ENCODE peak calls at places on chromosomes 11 and 22, in eight cellular contexts. One of them, this sample, is unnamed. For H3K27me3, the result is how much of the 10 kb centered on the place peaks cover.

GRCh38 chr22:29820941-29821789 is 16.9 kb downstream of the ASCC2 start:
- DNase-seq in keratinocyte: peak
- DNase-seq in right lobe of liver: peak
- DNase-seq in brain microvascular endothelial cell: peak
- DNase-seq in left ventricle myocardium inferior: peak
- DNase-seq in DND-41: no peak
- DNase-seq in thoracic aorta: peak
- DNase-seq in CD4-positive, alpha-beta memory T cell: no peak
- DNase-seq in this sample: no peak

GRCh38 chr11:46594383-46594718 is 528 bp upstream of the AMBRA1 start:
- DNase-seq in right lobe of liver: no peak
- DNase-seq in brain microvascular endothelial cell: no peak
- DNase-seq in CD4-positive, alpha-beta memory T cell: no peak
- DNase-seq in DND-41: no peak
- DNase-seq in thoracic aorta: no peak
- DNase-seq in left ventricle myocardium inferior: no peak
- DNase-seq in keratinocyte: no peak
- DNase-seq in this sample: no peak

GRCh38 chr22:17672417-17672991 is 33.9 kb downstream of the BCL2L13 start:
- DNase-seq in keratinocyte: no peak
- DNase-seq in CD4-positive, alpha-beta memory T cell: no peak
- DNase-seq in right lobe of liver: no peak
- DNase-seq in DND-41: no peak
- DNase-seq in thoracic aorta: no peak
- DNase-seq in brain microvascular endothelial cell: no peak
- DNase-seq in left ventricle myocardium inferior: no peak
- DNase-seq in this sample: peak

GRCh38 chr11:89405629-89406028 is 85.5 kb downstream of the NOX4 start:
- DNase-seq in right lobe of liver: no peak
- DNase-seq in keratinocyte: no peak
- DNase-seq in brain microvascular endothelial cell: no peak
- DNase-seq in CD4-positive, alpha-beta memory T cell: no peak
- DNase-seq in DND-41: no peak
- DNase-seq in left ventricle myocardium inferior: no peak
- DNase-seq in thoracic aorta: no peak
- DNase-seq in this sample: peak

GRCh38 chr22:41752011-41752975 is 48.2 kb upstream of the CCDC134 start:
- DNase-seq in brain microvascular endothelial cell: no peak
- DNase-seq in keratinocyte: no peak
- DNase-seq in CD4-positive, alpha-beta memory T cell: no peak
- DNase-seq in thoracic aorta: no peak
- DNase-seq in right lobe of liver: no peak
- DNase-seq in DND-41: no peak
- DNase-seq in left ventricle myocardium inferior: no peak
- DNase-seq in this sample: no peak

GRCh38 chr22:49710746-49711145 is 116.9 kb downstream of the BRD1 start:
- DNase-seq in right lobe of liver: no peak
- DNase-seq in DND-41: no peak
- DNase-seq in thoracic aorta: no peak
- DNase-seq in CD4-positive, alpha-beta memory T cell: no peak
- DNase-seq in left ventricle myocardium inferior: no peak
- DNase-seq in brain microvascular endothelial cell: no peak
- DNase-seq in keratinocyte: no peak
- DNase-seq in this sample: no peak

GRCh38 chr22:24417200-24417599 is 10.2 kb upstream of the ADORA2A start:
- DNase-seq in right lobe of liver: no peak
- DNase-seq in keratinocyte: no peak
- DNase-seq in DND-41: no peak
- DNase-seq in CD4-positive, alpha-beta memory T cell: no peak
- DNase-seq in thoracic aorta: no peak
- DNase-seq in brain microvascular endothelial cell: no peak
- DNase-seq in left ventricle myocardium inferior: no peak
- DNase-seq in this sample: no peak

GRCh38 chr22:20946080-20946986 is 20.7 kb upstream of the AIFM3 start:
- DNase-seq in left ventricle myocardium inferior: no peak
- DNase-seq in CD4-positive, alpha-beta memory T cell: no peak
- DNase-seq in right lobe of liver: no peak
- DNase-seq in keratinocyte: no peak
- DNase-seq in DND-41: no peak
- DNase-seq in brain microvascular endothelial cell: peak
- DNase-seq in thoracic aorta: no peak
- DNase-seq in this sample: no peak

GRCh38 chr11:34074391-34074790 is 22.9 kb downstream of the CAPRIN1 start:
- DNase-seq in CD4-positive, alpha-beta memory T cell: no peak
- DNase-seq in right lobe of liver: no peak
- DNase-seq in DND-41: no peak
- DNase-seq in keratinocyte: no peak
- DNase-seq in left ventricle myocardium inferior: no peak
- DNase-seq in brain microvascular endothelial cell: no peak
- DNase-seq in thoracic aorta: no peak
- DNase-seq in this sample: no peak

GRCh38 chr11:86192858-86193257 is 51.7 kb upstream of the EED start:
- DNase-seq in CD4-positive, alpha-beta memory T cell: no peak
- DNase-seq in left ventricle myocardium inferior: no peak
- DNase-seq in DND-41: no peak
- DNase-seq in brain microvascular endothelial cell: no peak
- DNase-seq in keratinocyte: no peak
- DNase-seq in thoracic aorta: no peak
- DNase-seq in right lobe of liver: no peak
- DNase-seq in this sample: no peak

GRCh38 chr22:19723165-19723989 is at the start of gene GP1BB:
- DNase-seq in DND-41: no peak
- DNase-seq in keratinocyte: no peak
- DNase-seq in left ventricle myocardium inferior: peak
- DNase-seq in brain microvascular endothelial cell: peak
- DNase-seq in thoracic aorta: no peak
- DNase-seq in CD4-positive, alpha-beta memory T cell: peak
- DNase-seq in right lobe of liver: no peak
- DNase-seq in this sample: peak

GRCh38 chr22:50148166-50148500 is 22.4 kb upstream of the PANX2 start:
- DNase-seq in right lobe of liver: no peak
- DNase-seq in left ventricle myocardium inferior: no peak
- DNase-seq in DND-41: no peak
- DNase-seq in keratinocyte: no peak
- DNase-seq in thoracic aorta: no peak
- DNase-seq in brain microvascular endothelial cell: no peak
- DNase-seq in CD4-positive, alpha-beta memory T cell: no peak
- DNase-seq in this sample: no peak

GRCh38 chr11:117428186-117428855 is 100.7 kb downstream of the CEP164 start:
- DNase-seq in CD4-positive, alpha-beta memory T cell: no peak
- DNase-seq in left ventricle myocardium inferior: no peak
- DNase-seq in brain microvascular endothelial cell: no peak
- DNase-seq in right lobe of liver: no peak
- DNase-seq in DND-41: no peak
- DNase-seq in keratinocyte: no peak
- DNase-seq in thoracic aorta: no peak
- DNase-seq in this sample: no peak

GRCh38 chr11:129814244-129814992 is 1.2 kb upstream of the TMEM45B start:
- DNase-seq in brain microvascular endothelial cell: no peak
- DNase-seq in left ventricle myocardium inferior: no peak
- DNase-seq in DND-41: peak
- DNase-seq in thoracic aorta: no peak
- DNase-seq in right lobe of liver: no peak
- DNase-seq in keratinocyte: no peak
- DNase-seq in CD4-positive, alpha-beta memory T cell: peak
- DNase-seq in this sample: peak

GRCh38 chr11:116990061-116990473 is 108.2 kb downstream of the SIK3 start:
- DNase-seq in CD4-positive, alpha-beta memory T cell: no peak
- DNase-seq in keratinocyte: no peak
- DNase-seq in thoracic aorta: no peak
- DNase-seq in left ventricle myocardium inferior: no peak
- DNase-seq in brain microvascular endothelial cell: peak
- DNase-seq in right lobe of liver: no peak
- DNase-seq in DND-41: no peak
- DNase-seq in this sample: peak

GRCh38 chr11:76615950-76616349 is 54.6 kb downstream of the LRRC32 start:
- DNase-seq in right lobe of liver: no peak
- DNase-seq in keratinocyte: peak
- DNase-seq in CD4-positive, alpha-beta memory T cell: no peak
- DNase-seq in left ventricle myocardium inferior: peak
- DNase-seq in thoracic aorta: peak
- DNase-seq in DND-41: no peak
- DNase-seq in brain microvascular endothelial cell: peak
- DNase-seq in this sample: no peak

GRCh38 chr11:106724293-106724892 is 293.9 kb downstream of the GUCY1A2 start:
- DNase-seq in thoracic aorta: no peak
- DNase-seq in keratinocyte: no peak
- DNase-seq in brain microvascular endothelial cell: no peak
- DNase-seq in right lobe of liver: no peak
- DNase-seq in CD4-positive, alpha-beta memory T cell: no peak
- DNase-seq in DND-41: no peak
- DNase-seq in left ventricle myocardium inferior: no peak
- DNase-seq in this sample: no peak

GRCh38 chr11:117654856-117655255 is 142.2 kb downstream of the DSCAML1 start:
- DNase-seq in right lobe of liver: no peak
- DNase-seq in CD4-positive, alpha-beta memory T cell: no peak
- DNase-seq in keratinocyte: no peak
- DNase-seq in brain microvascular endothelial cell: no peak
- DNase-seq in left ventricle myocardium inferior: no peak
- DNase-seq in DND-41: no peak
- DNase-seq in thoracic aorta: no peak
- DNase-seq in this sample: no peak

GRCh38 chr11:132311703-132312102 is 941.3 kb downstream of the NTM start:
- DNase-seq in thoracic aorta: no peak
- DNase-seq in keratinocyte: no peak
- DNase-seq in right lobe of liver: no peak
- DNase-seq in DND-41: no peak
- DNase-seq in left ventricle myocardium inferior: no peak
- DNase-seq in brain microvascular endothelial cell: no peak
- DNase-seq in CD4-positive, alpha-beta memory T cell: no peak
- DNase-seq in this sample: no peak

GRCh38 chr22:32232447-32232846 is 22.7 kb downstream of the SLC5A4 start:
- DNase-seq in right lobe of liver: no peak
- DNase-seq in brain microvascular endothelial cell: no peak
- DNase-seq in keratinocyte: no peak
- DNase-seq in thoracic aorta: no peak
- DNase-seq in DND-41: no peak
- DNase-seq in left ventricle myocardium inferior: no peak
- DNase-seq in CD4-positive, alpha-beta memory T cell: no peak
- DNase-seq in this sample: no peak

GRCh38 chr22:32226236-32227119 is 21.6 kb upstream of the RFPL2 start:
- DNase-seq in thoracic aorta: no peak
- DNase-seq in brain microvascular endothelial cell: no peak
- DNase-seq in CD4-positive, alpha-beta memory T cell: no peak
- DNase-seq in right lobe of liver: no peak
- DNase-seq in keratinocyte: no peak
- DNase-seq in left ventricle myocardium inferior: no peak
- DNase-seq in DND-41: no peak
- DNase-seq in this sample: no peak
- H3K27me3 ChIP-seq in thoracic aorta: under half
- H3K27me3 ChIP-seq in brain microvascular endothelial cell: under half
- H3K27me3 ChIP-seq in CD4-positive, alpha-beta memory T cell: under half
- H3K27me3 ChIP-seq in right lobe of liver: under half
- H3K27me3 ChIP-seq in keratinocyte: under half
- H3K27me3 ChIP-seq in left ventricle myocardium inferior: under half
- H3K27me3 ChIP-seq in DND-41: under half
- H3K27me3 ChIP-seq in this sample: under half

DNA sequence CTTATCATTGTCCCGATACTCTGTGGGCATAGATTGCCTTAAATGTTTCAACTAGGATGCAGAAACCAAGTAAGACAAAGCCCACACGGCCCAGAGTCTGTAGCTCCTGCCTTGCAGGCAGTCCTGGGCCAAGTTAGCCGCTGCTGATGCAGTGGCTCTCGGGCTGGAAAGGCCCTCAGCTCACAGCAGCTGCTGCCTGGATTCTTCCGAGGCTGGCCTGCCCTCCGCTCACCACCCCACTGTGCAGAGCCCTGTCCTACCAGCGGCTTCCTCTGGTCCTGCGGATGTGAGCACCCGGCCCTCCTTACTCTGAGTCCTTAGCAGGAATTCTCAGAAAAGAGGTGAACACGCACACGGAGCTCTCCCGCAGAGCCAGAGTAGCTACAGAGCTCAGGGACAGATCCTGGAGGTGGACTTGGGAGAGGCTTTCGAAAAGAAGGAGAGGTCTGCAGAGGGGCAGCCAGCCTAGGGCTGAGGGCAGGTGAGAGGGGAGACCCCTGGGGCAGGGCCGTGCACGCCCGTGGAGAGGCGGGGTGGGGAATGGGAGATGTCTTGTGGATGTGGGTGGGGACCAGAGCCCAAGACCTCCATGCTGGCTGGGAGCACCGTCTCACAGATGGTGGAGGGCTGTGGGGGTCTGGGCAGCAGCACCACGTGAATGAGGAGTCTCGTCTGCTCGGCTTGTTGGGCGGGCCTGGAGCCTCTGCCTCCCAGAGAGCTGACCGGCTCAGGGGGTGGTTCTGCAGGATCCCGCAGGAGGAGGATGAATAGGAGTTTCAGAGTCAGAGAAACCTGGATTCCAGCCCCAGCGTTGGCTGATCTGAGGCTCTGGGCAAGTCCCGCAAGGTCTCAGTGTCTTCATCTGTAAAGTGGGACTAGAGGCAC is 117.4 kb upstream of the B3GAT1 start:
- DNase-seq in right lobe of liver: no peak
- DNase-seq in DND-41: no peak
- DNase-seq in CD4-positive, alpha-beta memory T cell: no peak
- DNase-seq in left ventricle myocardium inferior: no peak
- DNase-seq in brain microvascular endothelial cell: no peak
- DNase-seq in thoracic aorta: no peak
- DNase-seq in keratinocyte: no peak
- DNase-seq in this sample: no peak
- H3K27me3 ChIP-seq in right lobe of liver: under half
- H3K27me3 ChIP-seq in DND-41: under half
- H3K27me3 ChIP-seq in CD4-positive, alpha-beta memory T cell: under half
- H3K27me3 ChIP-seq in left ventricle myocardium inferior: half or more
- H3K27me3 ChIP-seq in brain microvascular endothelial cell: under half
- H3K27me3 ChIP-seq in thoracic aorta: under half
- H3K27me3 ChIP-seq in keratinocyte: under half
- H3K27me3 ChIP-seq in this sample: under half

GRCh38 chr11:45429719-45430118 is 143.6 kb upstream of the SYT13 start:
- DNase-seq in brain microvascular endothelial cell: no peak
- DNase-seq in right lobe of liver: no peak
- DNase-seq in left ventricle myocardium inferior: no peak
- DNase-seq in keratinocyte: no peak
- DNase-seq in thoracic aorta: no peak
- DNase-seq in DND-41: no peak
- DNase-seq in CD4-positive, alpha-beta memory T cell: no peak
- DNase-seq in this sample: no peak

GRCh38 chr11:45423475-45424081 is 137.4 kb upstream of the SYT13 start:
- DNase-seq in keratinocyte: no peak
- DNase-seq in CD4-positive, alpha-beta memory T cell: no peak
- DNase-seq in right lobe of liver: no peak
- DNase-seq in thoracic aorta: no peak
- DNase-seq in brain microvascular endothelial cell: no peak
- DNase-seq in left ventricle myocardium inferior: no peak
- DNase-seq in DND-41: no peak
- DNase-seq in this sample: no peak

GRCh38 chr11:45423036-45423435 is 136.9 kb upstream of the SYT13 start:
- DNase-seq in thoracic aorta: no peak
- DNase-seq in left ventricle myocardium inferior: no peak
- DNase-seq in brain microvascular endothelial cell: no peak
- DNase-seq in keratinocyte: no peak
- DNase-seq in right lobe of liver: no peak
- DNase-seq in DND-41: no peak
- DNase-seq in CD4-positive, alpha-beta memory T cell: no peak
- DNase-seq in this sample: no peak

GRCh38 chr11:45424781-45425180 is 138.6 kb upstream of the SYT13 start:
- DNase-seq in keratinocyte: no peak
- DNase-seq in DND-41: no peak
- DNase-seq in CD4-positive, alpha-beta memory T cell: no peak
- DNase-seq in right lobe of liver: no peak
- DNase-seq in left ventricle myocardium inferior: no peak
- DNase-seq in thoracic aorta: no peak
- DNase-seq in brain microvascular endothelial cell: no peak
- DNase-seq in this sample: no peak
- H3K27me3 ChIP-seq in keratinocyte: under half
- H3K27me3 ChIP-seq in DND-41: under half
- H3K27me3 ChIP-seq in CD4-positive, alpha-beta memory T cell: under half
- H3K27me3 ChIP-seq in right lobe of liver: under half
- H3K27me3 ChIP-seq in left ventricle myocardium inferior: under half
- H3K27me3 ChIP-seq in thoracic aorta: under half
- H3K27me3 ChIP-seq in brain microvascular endothelial cell: under half
- H3K27me3 ChIP-seq in this sample: under half

GRCh38 chr11:11430431-11430830 is 77.4 kb upstream of the CSNK2A3 start:
- DNase-seq in keratinocyte: no peak
- DNase-seq in thoracic aorta: no peak
- DNase-seq in brain microvascular endothelial cell: no peak
- DNase-seq in DND-41: no peak
- DNase-seq in left ventricle myocardium inferior: no peak
- DNase-seq in right lobe of liver: no peak
- DNase-seq in CD4-positive, alpha-beta memory T cell: no peak
- DNase-seq in this sample: no peak
- H3K27me3 ChIP-seq in keratinocyte: under half
- H3K27me3 ChIP-seq in thoracic aorta: under half
- H3K27me3 ChIP-seq in brain microvascular endothelial cell: under half
- H3K27me3 ChIP-seq in DND-41: under half
- H3K27me3 ChIP-seq in left ventricle myocardium inferior: under half
- H3K27me3 ChIP-seq in right lobe of liver: under half
- H3K27me3 ChIP-seq in CD4-positive, alpha-beta memory T cell: under half
- H3K27me3 ChIP-seq in this sample: under half